ENCODE peak calls at places on chromosomes 12 and 14, in seven cellular contexts. S, V, O, G, P, C and N are unnamed samples.
A peak's percentile ranks its signal among the peaks of the same experiment; 100 is the strongest.

GRCh38 chr12:90013409-90013808 is 304.8 kb upstream of the ATP2B1 start:
- DNase-seq in S (no peak), V (no peak), O (no peak), G (no peak), P (no peak), C (no peak), N (peak; percentile 12)

GRCh38 chr14:40271480-40271879 is 839.2 kb upstream of the FBXO33 start:
- DNase-seq in S (no peak), V (no peak), O (no peak), G (no peak), P (no peak), C (no peak), N (peak; percentile 70)

GRCh38 chr14:45491914-45492313 is 238.9 kb upstream of the MIS18BP1 start:
- DNase-seq in S (no peak), V (no peak), O (no peak), G (no peak), P (no peak), C (no peak), N (no peak)

GRCh38 chr12:53418221-53418620 is 5.4 kb upstream of the AMHR2 start:
- DNase-seq in S (no peak), V (no peak), O (no peak), G (no peak), P (no peak), C (peak; percentile 46), N (no peak)

GRCh38 chr14:105248368-105249174 is at the start of gene BTBD6:
- DNase-seq in S (peak; percentile 98), V (peak; percentile 82), O (peak; percentile 86), G (peak; percentile 92), P (peak; percentile 69), C (peak; percentile 96), N (peak; percentile 92)

GRCh38 chr14:99757331-99758070 is 35.7 kb upstream of the EML1 start:
- DNase-seq in S (no peak), V (no peak), O (no peak), G (no peak), P (peak; percentile 97), C (peak; percentile 84), N (no peak)

GRCh38 chr12:113862570-113863454 is 103.3 kb downstream of the RBM19 start:
- DNase-seq in S (peak; percentile 66), V (no peak), O (no peak), G (no peak), P (peak; percentile 44), C (peak; percentile 76), N (no peak)

GRCh38 chr14:94046696-94047250 is 20.6 kb downstream of the OTUB2 start:
- DNase-seq in S (no peak), V (no peak), O (no peak), G (peak; percentile 2), P (no peak), C (no peak), N (no peak)

GRCh38 chr14:61219673-61220072 is 61.5 kb downstream of the TMEM30B start:
- DNase-seq in S (no peak), V (no peak), O (no peak), G (no peak), P (peak; percentile 40), C (no peak), N (no peak)

GRCh38 chr14:98954347-98955000 is 317.5 kb downstream of the BCL11B start:
- DNase-seq in S (no peak), V (no peak), O (no peak), G (no peak), P (peak; percentile 37), C (no peak), N (no peak)

GRCh38 chr12:62834971-62835547 is 99.9 kb downstream of the PPM1H start:
- DNase-seq in S (no peak), V (no peak), O (no peak), G (no peak), P (no peak), C (no peak), N (no peak)

GRCh38 chr12:58069268-58069967 is 128.1 kb downstream of the ATP23 start:
- DNase-seq in S (no peak), V (no peak), O (no peak), G (no peak), P (peak; percentile 80), C (no peak), N (no peak)

GRCh38 chr12:104507672-104508071 is 50.9 kb downstream of the CHST11 start:
- DNase-seq in S (no peak), V (no peak), O (peak; percentile 76), G (no peak), P (no peak), C (no peak), N (peak; percentile 36)

GRCh38 chr12:109613611-109614455 is 40.2 kb downstream of the MVK start:
- DNase-seq in S (no peak), V (no peak), O (no peak), G (no peak), P (no peak), C (no peak), N (no peak)

GRCh38 chr14:94801225-94801624 is 31.3 kb upstream of the GSC start:
- DNase-seq in S (no peak), V (no peak), O (no peak), G (no peak), P (no peak), C (no peak), N (no peak)

GRCh38 chr12:25501565-25501964 is 51.5 kb downstream of the LMNTD1 start:
- DNase-seq in S (no peak), V (no peak), O (no peak), G (no peak), P (no peak), C (no peak), N (peak; percentile 52)

GRCh38 chr12:103833095-103833777 is 7.8 kb downstream of the NT5DC3 start:
- DNase-seq in S (no peak), V (no peak), O (no peak), G (no peak), P (no peak), C (no peak), N (no peak)

GRCh38 chr12:66279127-66279712 is 23.1 kb upstream of the HELB start:
- DNase-seq in S (no peak), V (no peak), O (no peak), G (no peak), P (peak; percentile 14), C (no peak), N (peak; percentile 14)

GRCh38 chr12:25557830-25558436 is 4.8 kb upstream of the LMNTD1 start:
- DNase-seq in S (peak; percentile 9), V (no peak), O (no peak), G (no peak), P (peak; percentile 47), C (no peak), N (peak; percentile 65)